ENCODE peak calls at places on chromosome 7, in seven cellular contexts. R is PC-9, A is H9, T is mammary epithelial cell, F is colonic mucosa, V is IMR-90, I is lung. M is an unnamed sample. For H3K4me1, the result is how much of the 10 kb centered on the place peaks cover.

GRCh38 chr7:128863433-128863989 is 855 bp downstream of the ATP6V1F start:
- DNase-seq in R (peak), V (peak), T (peak), I (peak), F (peak), A (peak), M (no peak)

GRCh38 chr7:151447901-151448260 is 7.9 kb upstream of the CRYGN start:
- DNase-seq in V (no peak), I (no peak), F (no peak), R (no peak), A (no peak), T (no peak), M (no peak)

GRCh38 chr7:102236592-102237287 is 49.9 kb upstream of the SH2B2 start:
- DNase-seq in R (peak), I (peak), V (peak), F (peak), T (peak), A (peak), M (peak)

GRCh38 chr7:135111379-135111778 is 36.5 kb upstream of the TMEM140 start:
- DNase-seq in R (no peak), A (no peak), I (no peak), T (no peak), V (no peak), F (no peak), M (no peak)

GRCh38 chr7:2010551-2011265 is 222.0 kb downstream of the MAD1L1 start:
- DNase-seq in A (no peak), R (no peak), V (no peak), I (no peak), F (no peak), T (no peak), M (no peak)

GRCh38 chr7:98225913-98226614 is 14.8 kb downstream of the BHLHA15 start:
- DNase-seq in R (no peak), T (no peak), F (no peak), V (no peak), I (no peak), A (no peak), M (no peak)

GRCh38 chr7:27167916-27168264 is 2.6 kb upstream of the HOXA9 start:
- DNase-seq in F (no peak), V (no peak), R (no peak), A (no peak), T (no peak), I (no peak), M (no peak)

GRCh38 chr7:41217306-41217705 is 485.6 kb downstream of the INHBA start:
- DNase-seq in T (peak), A (no peak), V (no peak), R (no peak), F (no peak), I (no peak), M (no peak)

GRCh38 chr7:88233828-88234227 is 14.0 kb upstream of the SRI start:
- DNase-seq in V (no peak), T (no peak), I (no peak), F (no peak), R (peak), A (no peak), M (no peak)

GRCh38 chr7:139871820-139872219 is 42.8 kb downstream of the TBXAS1 start:
- DNase-seq in R (no peak), F (no peak), V (peak), A (no peak), I (no peak), T (no peak), M (no peak)

GRCh38 chr7:140752533-140752932 is 56.0 kb downstream of the NDUFB2 start:
- DNase-seq in I (no peak), A (no peak), V (no peak), T (no peak), F (no peak), R (no peak), M (no peak)

GRCh38 chr7:70356975-70357374 is 758.7 kb downstream of the AUTS2 start:
- DNase-seq in T (no peak), A (no peak), R (no peak), I (no peak), V (no peak), F (no peak), M (no peak)

GRCh38 chr7:81231203-81231922 is 312.5 kb upstream of the SEMA3C start:
- DNase-seq in V (no peak), A (no peak), T (no peak), R (no peak), F (no peak), I (no peak), M (no peak)

GRCh38 chr7:158658475-158658874 is 46.1 kb downstream of the NCAPG2 start:
- DNase-seq in I (no peak), T (no peak), V (no peak), A (no peak), R (no peak), F (no peak), M (no peak)

GRCh38 chr7:67344481-67345193 is 348.0 kb downstream of the TYW1 start:
- DNase-seq in A (no peak), F (no peak), V (no peak), I (no peak), R (no peak), T (peak), M (no peak)

GRCh38 chr7:111931016-111931517 is 275.1 kb downstream of the DOCK4 start:
- DNase-seq in I (no peak), A (peak), T (peak), R (no peak), F (no peak), V (peak), M (no peak)

GRCh38 chr7:42080831-42081230 is 156.2 kb downstream of the GLI3 start:
- DNase-seq in V (peak), A (no peak), R (no peak), T (no peak), F (no peak), I (no peak), M (no peak)

GRCh38 chr7:156836443-156836842 is 56.5 kb downstream of the LMBR1 start:
- DNase-seq in A (no peak), F (no peak), V (peak), I (no peak), R (no peak), T (peak), M (no peak)

GRCh38 chr7:73395538-73396503 is 37.8 kb upstream of the FZD9 start:
- DNase-seq in A (no peak), F (no peak), V (no peak), T (no peak), R (no peak), I (no peak), M (no peak)

GRCh38 chr7:100621554-100621953 is 9.2 kb downstream of the MOSPD3 start:
- DNase-seq in F (no peak), T (no peak), A (no peak), I (no peak), V (no peak), R (no peak), M (no peak)

GRCh38 chr7:143416565-143417149 is 8.0 kb upstream of the EPHA1 start:
- DNase-seq in V (peak), T (no peak), R (no peak), A (no peak), F (no peak), I (no peak), M (no peak)

GRCh38 chr7:141989996-141990395 is 5.7 kb upstream of the MGAM start:
- DNase-seq in F (no peak), R (no peak), T (no peak), V (no peak), A (no peak), I (no peak), M (no peak)

GRCh38 chr7:10460474-10460873 is 513.2 kb upstream of the PHF14 start:
- DNase-seq in F (no peak), R (no peak), A (no peak), V (no peak), I (no peak), T (no peak), M (no peak)
- H3K27ac ChIP-seq in F (no peak), R (no peak), A (no peak), V (no peak), I (no peak), T (no peak), M (no peak)

GRCh38 chr7:117637937-117638336 is 158.1 kb downstream of the CFTR start:
- DNase-seq in A (no peak), T (no peak), I (no peak), V (no peak), R (no peak), F (no peak), M (no peak)

GRCh38 chr7:117640465-117640864 is 160.6 kb downstream of the CFTR start:
- DNase-seq in T (no peak), V (no peak), F (no peak), R (no peak), A (no peak), I (no peak), M (no peak)

GRCh38 chr7:117645456-117646181 is 165.8 kb downstream of the CFTR start:
- DNase-seq in R (no peak), A (no peak), I (no peak), T (peak), F (no peak), V (peak), M (no peak)

GRCh38 chr7:117639966-117640365 is 160.1 kb downstream of the CFTR start:
- DNase-seq in R (no peak), A (no peak), T (no peak), F (no peak), I (no peak), V (no peak), M (no peak)
- H3K4me1 ChIP-seq in R (under half), A (under half), T (under half), F (under half), I (under half), V (under half), M (under half)

DNA sequence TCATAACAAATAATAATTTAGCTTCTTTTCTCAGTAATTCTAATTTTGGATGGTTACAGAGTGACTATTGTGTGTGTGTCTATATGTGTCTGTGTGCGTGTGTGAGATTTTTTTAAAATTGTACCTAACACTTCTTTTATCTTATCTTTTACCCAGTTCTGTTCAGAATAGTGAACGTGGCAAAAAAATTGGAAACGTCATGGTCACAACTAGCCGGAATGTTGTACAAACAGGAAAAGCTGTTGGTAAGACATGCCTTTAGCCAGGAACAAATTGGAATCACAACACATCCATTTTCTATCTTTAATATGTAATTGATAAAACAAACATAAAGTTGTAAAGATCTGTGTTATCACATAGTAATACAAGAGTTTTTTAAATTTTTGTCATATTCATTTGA is 85.4 kb downstream of the AVL9 start:
- DNase-seq in F (no peak), I (no peak), A (no peak), T (no peak), V (no peak), R (no peak), M (no peak)
- TF ChIP-seq CTCF in F (no peak), I (no peak), A (no peak), T (no peak), V (no peak), R (no peak), M (no peak)

GRCh38 chr7:57199252-57199651 is 67.0 kb upstream of the ZNF479 start:
- DNase-seq in V (no peak), F (no peak), I (no peak), R (no peak), A (no peak), T (no peak), M (no peak)

GRCh38 chr7:57201895-57202210 is 69.6 kb upstream of the ZNF479 start:
- DNase-seq in I (no peak), A (no peak), F (no peak), V (no peak), R (no peak), T (no peak), M (no peak)

GRCh38 chr7:57201021-57201894 is 69.0 kb upstream of the ZNF479 start:
- DNase-seq in T (no peak), I (no peak), V (no peak), A (no peak), R (no peak), F (no peak), M (no peak)

GRCh38 chr7:57202274-57202673 is 70.0 kb upstream of the ZNF479 start:
- DNase-seq in I (no peak), R (no peak), V (no peak), A (no peak), T (no peak), F (no peak), M (no peak)

DNA sequence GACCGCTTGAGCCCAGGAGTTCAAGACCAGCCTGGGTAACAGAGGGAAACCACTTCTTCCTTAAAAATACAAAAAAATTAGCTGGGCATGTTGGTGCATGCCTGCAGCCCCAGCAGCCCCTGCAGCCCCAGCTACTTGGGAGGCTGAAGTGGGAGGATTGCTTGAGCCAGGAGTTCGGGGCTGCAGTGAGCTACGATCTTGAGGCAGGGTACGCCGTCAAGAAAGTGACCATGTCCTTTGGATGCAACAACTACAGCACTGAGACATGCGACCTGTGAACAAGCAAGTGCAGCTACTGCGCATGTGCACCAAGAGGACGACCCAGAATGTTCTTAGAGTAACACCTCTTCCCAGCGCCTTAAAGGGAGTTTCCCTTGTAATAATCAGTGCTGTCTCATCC is 66.6 kb upstream of the ZNF479 start:
- DNase-seq in A (no peak), F (no peak), I (no peak), R (no peak), V (no peak), T (no peak), M (no peak)
- H3K27ac ChIP-seq in A (no peak), F (no peak), I (no peak), R (no peak), V (no peak), T (no peak), M (no peak)

GRCh38 chr7:106282374-106282773 is 2.4 kb downstream of the NAMPT start:
- DNase-seq in F (no peak), T (no peak), V (no peak), A (no peak), R (no peak), I (no peak), M (no peak)
- H3K4me1 ChIP-seq in F (under half), T (under half), V (under half), A (under half), R (half or more), I (under half), M (under half)

GRCh38 chr7:447523-447922 is 72.1 kb downstream of the PDGFA start:
- DNase-seq in V (no peak), T (no peak), F (no peak), R (no peak), I (no peak), A (no peak), M (no peak)
- TF ChIP-seq CTCF in V (no peak), T (no peak), F (no peak), R (no peak), I (no peak), A (no peak), M (no peak)

M was measured in right atrium auricular region.